ENCODE peak calls at places on chromosomes 4 and X, in five cellular contexts. L is GM23248, H is BE2C, D is heart right ventricle, X is breast epithelium. S is an unnamed sample. For H3K4me1, the result is how much of the 10 kb centered on the place peaks cover.

GRCh38 chrX:119529355-119530276 is 35.6 kb downstream of the STEEP1 start:
- DNase-seq in L (no peak), H (no peak), D (no peak), X (no peak), S (no peak)

GRCh38 chr4:128553665-128554515 is 255.6 kb upstream of the JADE1 start:
- DNase-seq in L (no peak), H (no peak), D (no peak), X (no peak), S (no peak)

GRCh38 chr4:94961420-94961819 is 203.7 kb downstream of the BMPR1B start:
- DNase-seq in L (peak), H (no peak), D (no peak), X (no peak), S (no peak)

GRCh38 chrX:134948333-134949241 is 42.2 kb upstream of the SMIM10 start:
- DNase-seq in L (peak), H (no peak), D (no peak), X (no peak), S (no peak)

GRCh38 chrX:16472345-16472744 is 177.6 kb upstream of the S100G start:
- DNase-seq in L (no peak), H (no peak), D (no peak), X (no peak), S (no peak)

GRCh38 chr4:168150651-168151050 is 58.3 kb downstream of the ANXA10 start:
- DNase-seq in L (no peak), H (no peak), D (no peak), X (no peak), S (no peak)

GRCh38 chr4:152009046-152009445 is 248.2 kb upstream of the GATB start:
- DNase-seq in L (no peak), H (no peak), D (no peak), X (no peak), S (no peak)

GRCh38 chrX:39731735-39732134 is 366.0 kb downstream of the BCOR start:
- DNase-seq in L (no peak), H (no peak), D (no peak), X (no peak), S (no peak)

GRCh38 chr4:56389558-56389957 is 2.3 kb upstream of the AASDH start:
- DNase-seq in L (no peak), H (no peak), D (no peak), X (no peak), S (no peak)

GRCh38 chrX:19724409-19724808 is 163.0 kb downstream of the SH3KBP1 start:
- DNase-seq in L (no peak), H (no peak), D (no peak), X (no peak), S (no peak)
- H3K4me1 ChIP-seq in L (under half), H (under half), D (under half), X (under half), S (under half)

DNA sequence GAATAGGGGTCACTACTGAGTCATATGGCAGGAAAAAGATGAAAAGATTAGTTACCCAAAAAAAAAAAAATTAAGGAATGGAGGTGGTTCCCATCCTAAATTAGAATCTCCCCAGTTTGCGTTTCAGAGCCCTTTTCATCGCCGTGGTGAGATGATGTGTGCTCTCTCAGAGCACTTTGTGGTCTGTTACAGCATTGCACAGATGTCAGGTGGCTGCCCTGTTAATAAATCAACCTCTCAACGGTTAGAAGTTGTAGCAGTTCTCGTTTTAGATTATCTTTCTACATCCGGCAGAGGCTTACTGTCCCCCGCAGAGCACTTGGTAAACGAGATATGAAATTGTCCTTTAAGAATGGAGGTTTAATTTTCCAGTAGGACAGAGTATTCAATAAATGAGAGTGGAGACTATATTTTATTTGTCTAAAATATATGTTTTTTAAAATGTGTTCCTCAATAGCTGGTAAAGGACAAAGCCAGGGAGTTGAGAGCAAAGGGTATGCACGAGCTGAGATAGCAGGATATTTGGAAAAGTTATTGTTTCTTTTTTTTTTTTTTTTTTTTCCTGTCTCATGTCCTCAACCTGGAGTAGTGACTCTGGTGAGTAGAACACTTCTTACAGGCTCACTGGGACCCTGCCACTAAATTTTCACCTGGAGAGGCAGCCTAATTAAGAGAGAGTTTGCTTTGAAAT is 26.9 kb downstream of the AFF1 start:
- DNase-seq in L (peak), H (peak), D (no peak), X (no peak), S (no peak)
- H3K4me1 ChIP-seq in L (under half), H (under half), D (half or more), X (under half), S (under half)

GRCh38 chr4:102530986-102531385 is 29.8 kb downstream of the NFKB1 start:
- DNase-seq in L (no peak), H (no peak), D (no peak), X (no peak), S (no peak)
- H3K4me1 ChIP-seq in L (under half), H (under half), D (under half), X (under half), S (under half)

DNA sequence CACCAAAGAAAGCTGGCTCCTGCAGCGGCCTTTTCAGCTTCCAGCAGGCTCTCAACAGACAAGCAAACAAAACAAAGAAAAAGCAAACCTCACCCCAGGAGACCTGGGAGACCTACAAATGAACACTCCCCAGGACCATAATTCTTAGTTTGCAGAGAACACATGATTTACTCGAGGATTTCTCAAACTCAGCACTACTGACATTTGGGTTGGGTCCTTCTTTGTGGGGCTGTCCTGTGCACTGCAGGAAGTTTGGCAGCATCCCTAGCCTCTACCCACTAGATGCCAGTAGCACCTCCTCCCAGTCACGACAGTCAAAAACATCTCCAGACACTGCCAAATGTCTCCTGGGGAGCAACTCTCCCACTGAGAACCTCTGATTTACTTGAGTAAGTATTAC is 21.9 kb downstream of the APOO start:
- DNase-seq in L (no peak), H (no peak), D (no peak), X (no peak), S (no peak)
- H3K4me1 ChIP-seq in L (under half), H (under half), D (under half), X (under half), S (under half)

DNA sequence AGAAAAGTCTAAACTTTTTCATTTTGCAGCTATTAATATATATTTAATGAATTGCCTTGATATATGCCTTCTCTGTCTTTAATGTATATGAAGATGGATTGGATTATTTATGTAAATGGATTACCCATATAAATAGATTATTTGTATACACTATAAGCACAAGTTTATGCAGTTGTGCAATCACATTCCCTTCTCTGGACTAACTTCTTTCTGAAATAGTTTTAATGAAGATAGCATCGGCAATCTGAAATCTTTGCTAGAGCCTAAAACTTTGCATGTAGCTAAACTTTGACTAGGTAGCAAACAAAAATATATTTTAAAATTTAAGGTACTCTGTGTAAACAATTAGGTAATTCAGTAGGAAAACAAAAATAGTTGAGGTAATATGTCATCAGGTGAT is 127.8 kb downstream of the PCDH7 start:
- DNase-seq in L (no peak), H (no peak), D (no peak), X (no peak), S (no peak)
- H3K4me1 ChIP-seq in L (under half), H (under half), D (under half), X (under half), S (under half)

DNA sequence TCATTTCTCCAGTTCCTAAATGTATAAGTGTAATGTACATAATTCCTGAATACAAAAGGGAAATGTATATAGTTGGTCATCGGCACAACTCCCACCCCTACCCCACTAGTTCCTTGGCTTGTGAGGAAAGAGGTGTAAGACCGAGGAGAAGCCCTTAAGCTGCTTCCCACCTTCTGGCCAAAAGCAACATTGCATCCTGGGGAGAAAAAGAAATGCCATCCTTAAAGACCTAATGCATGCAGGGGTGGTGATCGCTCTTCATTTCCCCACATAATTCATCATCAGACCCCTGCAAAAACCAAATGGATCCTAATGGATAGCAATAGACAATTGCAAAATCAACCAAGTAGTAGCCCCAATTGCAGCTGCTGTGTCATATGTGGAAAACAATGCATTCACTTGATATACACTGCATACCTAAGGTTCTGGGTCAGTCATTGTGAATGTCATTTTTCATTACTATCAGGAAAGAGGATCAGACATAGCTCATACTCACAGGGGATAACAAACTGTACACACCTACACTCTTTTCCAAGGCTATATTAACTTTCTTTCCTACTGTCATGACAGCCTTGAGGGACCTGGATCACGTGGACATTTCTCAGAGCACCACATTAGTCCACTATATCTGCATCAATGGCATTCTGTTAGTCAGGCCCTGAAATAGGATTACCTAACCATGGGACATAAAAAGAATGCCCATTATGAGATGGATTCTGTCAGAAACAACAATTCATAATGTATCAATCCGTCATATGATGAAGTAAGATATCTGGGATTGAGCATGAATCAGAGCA is 31.7 kb upstream of the NFXL1 start:
- DNase-seq in L (no peak), H (no peak), D (no peak), X (no peak), S (no peak)
- H3K4me1 ChIP-seq in L (under half), H (under half), D (under half), X (under half), S (under half)